ENCODE peak calls at places on chromosome 1, in seven cellular contexts. R is mesendoderm, F is H9, D is trophoblast cell, C is H1, M is IMR-90, N is mesenchymal stem cell. T is an unnamed sample.

GRCh38 chr1:47449702-47450552 is 12.1 kb downstream of the FOXD2 start:
- DNase-seq in R (peak), F (peak), D (no peak), C (no peak), M (no peak), N (no peak), T (no peak)

GRCh38 chr1:192133350-192133950 is 24.8 kb upstream of the RGS18 start:
- DNase-seq in R (no peak), F (no peak), D (peak), C (no peak), M (peak), N (no peak), T (no peak)

GRCh38 chr1:204996981-204997380 is 46.0 kb upstream of the CNTN2 start:
- DNase-seq in R (no peak), F (no peak), D (no peak), C (no peak), M (no peak), N (no peak), T (no peak)

GRCh38 chr1:150626150-150626549 is 3.3 kb downstream of the ENSA start:
- DNase-seq in R (no peak), F (no peak), D (no peak), C (no peak), M (no peak), N (no peak), T (no peak)

GRCh38 chr1:198437352-198437751 is 103.1 kb downstream of the ATP6V1G3 start:
- DNase-seq in R (no peak), F (no peak), D (no peak), C (no peak), M (peak), N (no peak), T (no peak)

GRCh38 chr1:111600886-111601386 is 18.7 kb upstream of the RAP1A start:
- DNase-seq in R (no peak), F (no peak), D (peak), C (no peak), M (peak), N (no peak), T (no peak)

GRCh38 chr1:181208076-181208475 is 119.6 kb downstream of the IER5 start:
- DNase-seq in R (no peak), F (no peak), D (no peak), C (no peak), M (no peak), N (no peak), T (no peak)

GRCh38 chr1:15178571-15179484 is 25.3 kb downstream of the TMEM51 start:
- DNase-seq in R (no peak), F (no peak), D (peak), C (no peak), M (peak), N (peak), T (no peak)

GRCh38 chr1:38891753-38892152 is 10.4 kb upstream of the GJA9 start:
- DNase-seq in R (peak), F (peak), D (peak), C (peak), M (peak), N (no peak), T (no peak)

GRCh38 chr1:109769335-109770078 is 5.8 kb upstream of the EPS8L3 start:
- DNase-seq in R (no peak), F (no peak), D (peak), C (no peak), M (peak), N (peak), T (no peak)

GRCh38 chr1:13775446-13775845 is 75.5 kb downstream of the PRDM2 start:
- DNase-seq in R (no peak), F (no peak), D (no peak), C (no peak), M (peak), N (no peak), T (no peak)

GRCh38 chr1:109508873-109509175 is 703 bp downstream of the AMIGO1 start:
- DNase-seq in R (no peak), F (no peak), D (no peak), C (no peak), M (no peak), N (no peak), T (no peak)

GRCh38 chr1:20787100-20787774 is at the start of gene HP1BP3:
- DNase-seq in R (peak), F (peak), D (peak), C (peak), M (peak), N (peak), T (peak)

GRCh38 chr1:19065526-19066247 is 109.2 kb upstream of the IFFO2 start:
- DNase-seq in R (no peak), F (no peak), D (no peak), C (no peak), M (no peak), N (no peak), T (no peak)

GRCh38 chr1:155081472-155082300 is 3.0 kb downstream of the EFNA3 start:
- DNase-seq in R (no peak), F (no peak), D (no peak), C (no peak), M (no peak), N (no peak), T (no peak)

GRCh38 chr1:2528016-2528415 is 1.6 kb upstream of the PANK4 start:
- DNase-seq in R (no peak), F (no peak), D (peak), C (no peak), M (no peak), N (no peak), T (no peak)

GRCh38 chr1:8115769-8116167 is 89.7 kb upstream of the ERRFI1 start:
- DNase-seq in R (no peak), F (no peak), D (no peak), C (no peak), M (no peak), N (no peak), T (no peak)

GRCh38 chr1:54967372-54967771 is 13.1 kb upstream of the TMEM61 start:
- DNase-seq in R (no peak), F (no peak), D (no peak), C (no peak), M (no peak), N (peak), T (no peak)
- H3K18ac ChIP-seq in R (no peak), F (no peak), D (no peak), C (no peak), M (no peak), N (no peak), T (no peak)

GRCh38 chr1:234837713-234838112 is 227.7 kb upstream of the IRF2BP2 start:
- DNase-seq in R (no peak), F (no peak), D (no peak), C (no peak), M (no peak), N (no peak), T (no peak)

GRCh38 chr1:234840253-234840652 is 230.3 kb upstream of the IRF2BP2 start:
- DNase-seq in R (no peak), F (no peak), D (no peak), C (no peak), M (no peak), N (no peak), T (no peak)

GRCh38 chr1:234838182-234838581 is 228.2 kb upstream of the IRF2BP2 start:
- DNase-seq in R (no peak), F (no peak), D (no peak), C (no peak), M (no peak), N (no peak), T (no peak)

GRCh38 chr1:234840843-234841242 is 230.9 kb upstream of the IRF2BP2 start:
- DNase-seq in R (no peak), F (no peak), D (no peak), C (no peak), M (no peak), N (no peak), T (no peak)

DNA sequence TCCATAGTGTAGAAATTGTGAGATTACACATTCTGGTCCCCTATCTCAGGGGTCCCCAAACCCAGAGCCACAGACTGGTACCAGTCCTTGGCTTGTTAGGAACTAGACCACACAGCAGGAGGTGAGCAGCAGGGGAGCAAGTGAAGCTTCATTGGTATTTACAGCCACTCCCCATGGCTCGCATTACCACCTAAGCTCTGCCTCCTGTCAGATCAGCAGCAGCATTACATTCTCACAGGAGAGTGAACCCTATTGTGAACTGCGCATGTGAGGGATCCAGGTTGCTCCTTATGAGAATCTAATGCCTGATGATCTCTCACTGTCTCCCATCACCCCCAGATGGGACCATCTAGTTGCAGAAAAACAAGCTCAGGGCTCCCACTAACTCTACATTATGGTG is 229.7 kb upstream of the IRF2BP2 start:
- DNase-seq in R (peak), F (no peak), D (no peak), C (no peak), M (no peak), N (no peak), T (no peak)
- H3K18ac ChIP-seq in R (no peak), F (no peak), D (no peak), C (no peak), M (no peak), N (no peak), T (no peak)

GRCh38 chr1:69088556-69088955 is 479.2 kb upstream of the LRRC7 start:
- DNase-seq in R (no peak), F (no peak), D (no peak), C (no peak), M (no peak), N (no peak), T (no peak)
- H3K18ac ChIP-seq in R (no peak), F (no peak), D (no peak), C (no peak), M (no peak), N (no peak), T (no peak)

GRCh38 chr1:227621211-227621610 is 57.9 kb downstream of the ZNF678 start:
- DNase-seq in R (no peak), F (no peak), D (no peak), C (no peak), M (no peak), N (no peak), T (no peak)
- H3K18ac ChIP-seq in R (no peak), F (no peak), D (no peak), C (no peak), M (no peak), N (no peak), T (no peak)

DNA sequence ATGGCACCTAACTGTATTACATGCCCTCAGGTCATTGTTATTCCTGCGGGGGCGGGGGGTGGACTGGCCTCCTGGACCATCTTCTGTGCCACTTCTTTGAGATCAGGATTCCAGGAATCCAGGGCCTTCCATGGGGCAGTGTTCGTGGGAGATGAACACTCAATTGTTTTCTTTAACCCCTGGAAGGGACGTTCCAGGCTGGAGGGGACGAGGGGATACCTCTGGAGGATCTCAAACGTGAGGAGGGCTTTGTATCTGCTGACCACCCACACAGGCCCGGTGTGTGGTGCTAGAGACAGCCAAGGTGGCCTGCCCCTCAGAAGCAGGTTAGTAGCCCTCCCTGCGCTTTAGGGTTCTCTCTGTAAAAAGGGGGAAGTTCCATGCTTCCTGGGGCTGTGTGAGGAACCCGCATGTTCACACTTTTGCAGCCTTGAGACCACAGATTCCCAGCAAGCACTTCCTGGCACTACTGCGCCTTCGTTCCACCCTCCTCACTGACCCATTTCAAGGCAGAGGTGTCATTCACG is 8.0 kb upstream of the GUCA2B start:
- DNase-seq in R (no peak), F (no peak), D (no peak), C (no peak), M (no peak), N (no peak), T (no peak)
- H3K18ac ChIP-seq in R (no peak), F (no peak), D (no peak), C (no peak), M (no peak), N (no peak), T (peak)

GRCh38 chr1:171826973-171827372 is 14.3 kb upstream of the DNM3 start:
- DNase-seq in R (no peak), F (no peak), D (no peak), C (no peak), M (no peak), N (no peak), T (no peak)
- H3K18ac ChIP-seq in R (no peak), F (no peak), D (no peak), C (no peak), M (no peak), N (no peak), T (no peak)

DNA sequence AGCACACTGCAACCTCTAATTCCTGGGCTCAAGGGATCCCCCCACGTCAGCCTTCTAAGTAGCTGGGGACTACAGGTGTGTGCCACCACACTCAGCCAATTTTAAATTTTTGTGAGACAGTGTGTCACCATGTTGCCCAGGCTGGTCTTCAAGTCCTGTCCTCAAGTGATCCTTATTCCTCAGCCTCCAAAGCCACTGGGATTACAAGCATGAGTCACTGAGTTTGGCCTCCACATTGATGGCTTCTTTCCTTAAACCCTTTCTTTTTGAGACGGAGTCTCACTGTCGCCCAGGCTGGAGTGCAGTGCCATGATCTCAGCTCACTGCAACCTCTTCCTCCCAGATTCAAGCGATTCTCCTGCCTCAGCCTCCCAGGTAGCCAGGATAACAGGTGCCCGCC is 7.6 kb downstream of the KPNA6 start:
- DNase-seq in R (no peak), F (no peak), D (peak), C (no peak), M (peak), N (peak), T (no peak)
- H3K18ac ChIP-seq in R (no peak), F (no peak), D (peak), C (no peak), M (no peak), N (no peak), T (no peak)

DNA sequence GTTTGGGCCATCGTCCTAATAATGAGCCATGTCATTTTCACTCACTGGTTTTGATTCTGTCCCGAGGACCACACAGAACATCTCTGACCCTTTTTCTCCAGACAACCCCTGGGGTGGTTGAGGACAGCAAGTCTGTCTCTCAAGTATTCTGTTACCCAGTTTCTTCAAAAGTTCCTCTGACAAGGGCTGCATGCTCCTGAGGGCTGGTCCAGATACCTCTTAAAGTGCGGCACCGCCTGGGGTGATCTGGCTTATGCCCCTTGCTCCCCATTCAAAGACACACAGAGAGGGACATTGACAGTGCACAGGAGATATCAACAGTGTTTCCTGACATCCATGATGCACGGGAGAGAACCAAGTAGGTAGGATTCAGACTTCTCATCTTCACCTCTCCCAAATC is 132.9 kb upstream of the EDN2 start:
- DNase-seq in R (no peak), F (no peak), D (no peak), C (no peak), M (no peak), N (no peak), T (no peak)
- H3K18ac ChIP-seq in R (no peak), F (no peak), D (no peak), C (no peak), M (no peak), N (no peak), T (no peak)